ENCODE peak calls at places on chromosomes 13 and 19, in nine cellular contexts. Y is heart right ventricle, R is mucosa of descending colon, P is cardiac muscle cell, B is MM.1S, X is fibroblast of lung, S is astrocyte of the cerebellum, A is astrocyte of the spinal cord, W is retinal pigment epithelial cell. C is an unnamed sample.

GRCh38 chr19:18290250-18291018 is 9.0 kb upstream of the JUND start:
- DNase-seq in Y (no peak), R (peak; percentile 65), P (no peak), B (no peak), X (no peak), S (no peak), A (no peak), W (no peak), C (no peak)

GRCh38 chr13:19759669-19760068 is 23.1 kb downstream of the PSPC1 start:
- DNase-seq in Y (no peak), R (no peak), P (no peak), B (no peak), X (no peak), S (no peak), A (no peak), W (no peak), C (peak; percentile 19)

GRCh38 chr13:105142556-105142955 is 1392.9 kb downstream of the EFNB2 start:
- DNase-seq in Y (no peak), R (no peak), P (no peak), B (no peak), X (no peak), S (no peak), A (no peak), W (no peak), C (no peak)

GRCh38 chr19:18339703-18340102 is 695 bp upstream of the PGPEP1 start:
- DNase-seq in Y (no peak), R (no peak), P (no peak), B (peak; percentile 43), X (no peak), S (no peak), A (no peak), W (no peak), C (peak; percentile 10)

GRCh38 chr19:45754323-45754722 is 14.7 kb downstream of the SIX5 start:
- DNase-seq in Y (no peak), R (no peak), P (no peak), B (no peak), X (no peak), S (no peak), A (no peak), W (no peak), C (no peak)

GRCh38 chr13:49683489-49683888 is 7.8 kb downstream of the EBPL start:
- DNase-seq in Y (no peak), R (no peak), P (no peak), B (no peak), X (no peak), S (no peak), A (no peak), W (no peak), C (no peak)

GRCh38 chr19:49243129-49243528 is 81.9 kb downstream of the SLC6A16 start:
- DNase-seq in Y (no peak), R (no peak), P (no peak), B (no peak), X (no peak), S (no peak), A (no peak), W (no peak), C (no peak)

GRCh38 chr19:19201697-19202630 is 1.2 kb downstream of the NR2C2AP start:
- DNase-seq in Y (no peak), R (peak; percentile 13), P (no peak), B (no peak), X (no peak), S (no peak), A (no peak), W (no peak), C (no peak)

GRCh38 chr13:75279834-75280369 is 202.1 kb downstream of the TBC1D4 start:
- DNase-seq in Y (no peak), R (peak; percentile 35), P (no peak), B (no peak), X (no peak), S (no peak), A (no peak), W (no peak), C (no peak)

GRCh38 chr19:45952691-45953505 is 20.8 kb downstream of the NOVA2 start:
- DNase-seq in Y (peak; percentile 62), R (peak; percentile 57), P (peak; percentile 92), B (peak; percentile 17), X (peak; percentile 51), S (peak; percentile 6), A (peak; percentile 22), W (no peak), C (no peak)

GRCh38 chr19:48190288-48191284 is 20.1 kb downstream of the ZSWIM9 start:
- DNase-seq in Y (no peak), R (peak; percentile 17), P (peak; percentile 17), B (no peak), X (peak; percentile 56), S (peak; percentile 91), A (peak; percentile 88), W (no peak), C (no peak)

DNA sequence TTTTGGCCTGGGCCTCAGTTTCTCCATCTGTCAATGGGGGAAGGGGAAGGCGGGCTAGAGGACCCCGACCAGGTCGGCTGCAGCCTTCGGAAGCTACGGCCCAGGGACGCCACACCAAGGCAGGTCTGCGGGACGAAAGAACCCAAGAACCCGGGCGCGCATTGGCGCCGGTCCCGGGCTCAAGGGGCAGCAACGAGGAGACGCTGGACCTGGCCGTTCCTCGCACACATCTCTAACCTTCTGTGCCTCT is 739 bp upstream of the ILF3 start:
- DNase-seq in Y (no peak), R (no peak), P (no peak), B (no peak), X (no peak), S (no peak), A (no peak), W (no peak), C (no peak)
- TF ChIP-seq CTCF in Y (no peak), R (peak; percentile 6), P (no peak), B (no peak), X (no peak), S (no peak), A (no peak), W (no peak), C (no peak)

GRCh38 chr13:113397606-113398425 is 33.9 kb upstream of the GRTP1 start:
- DNase-seq in Y (no peak), R (no peak), P (peak; percentile 42), B (peak; percentile 36), X (no peak), S (no peak), A (no peak), W (no peak), C (no peak)
- TF ChIP-seq CTCF in Y (no peak), R (no peak), P (no peak), B (no peak), X (no peak), S (no peak), A (no peak), W (no peak), C (no peak)

GRCh38 chr19:40742477-40742876 is 7.8 kb downstream of the ACTMAP start:
- DNase-seq in Y (no peak), R (no peak), P (no peak), B (no peak), X (no peak), S (no peak), A (no peak), W (no peak), C (no peak)

GRCh38 chr19:40743926-40744325 is 6.4 kb downstream of the ACTMAP start:
- DNase-seq in Y (no peak), R (no peak), P (no peak), B (no peak), X (no peak), S (no peak), A (no peak), W (no peak), C (no peak)

GRCh38 chr19:40747536-40747935 is 2.7 kb downstream of the ACTMAP start:
- DNase-seq in Y (no peak), R (no peak), P (no peak), B (no peak), X (no peak), S (no peak), A (no peak), W (no peak), C (no peak)

GRCh38 chr19:40745402-40745780 is 4.9 kb downstream of the ACTMAP start:
- DNase-seq in Y (no peak), R (no peak), P (no peak), B (no peak), X (peak; percentile 61), S (no peak), A (peak; percentile 51), W (no peak), C (no peak)

DNA sequence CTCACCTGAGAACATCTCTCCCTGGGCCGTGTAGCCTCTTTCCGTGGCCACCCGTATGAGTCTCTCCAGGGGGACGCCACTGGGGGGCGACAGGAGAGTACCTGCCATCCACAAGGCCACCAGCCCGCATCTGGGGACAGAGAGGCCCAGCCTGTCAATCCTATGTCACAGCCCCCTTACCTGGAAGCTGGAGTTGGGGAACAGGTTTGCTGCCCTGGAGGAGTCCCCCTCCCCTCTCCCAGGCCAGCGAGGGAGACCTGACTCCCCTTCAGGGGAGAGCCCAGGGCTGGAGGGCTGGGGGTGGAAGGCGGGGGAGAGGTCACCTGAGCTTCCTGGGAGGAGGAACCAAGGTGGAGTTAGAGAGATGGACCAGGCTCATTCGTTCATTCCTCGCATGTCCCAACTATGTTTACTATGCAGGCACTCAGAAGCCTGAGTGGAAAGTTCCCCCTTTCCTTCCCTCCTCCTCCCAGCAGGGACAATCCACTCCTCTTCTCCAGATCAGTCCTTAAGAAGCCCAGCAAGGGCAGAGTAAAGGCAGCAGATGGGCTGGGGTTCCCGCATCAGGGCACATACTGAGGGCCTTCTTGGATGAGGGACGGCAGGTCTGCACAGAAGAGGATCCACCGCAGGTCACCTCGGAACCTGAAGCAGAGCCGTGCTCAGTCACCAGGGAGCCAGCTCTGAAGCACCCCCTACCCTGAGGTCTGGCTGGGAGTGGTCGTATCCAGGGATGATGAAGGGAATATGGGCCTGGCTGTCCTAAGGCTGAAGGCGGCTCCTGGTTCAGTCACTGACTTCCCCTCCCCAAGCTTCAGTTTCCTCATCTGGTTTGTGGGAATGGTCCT is 5.5 kb downstream of the ACTMAP start:
- DNase-seq in Y (no peak), R (no peak), P (peak; percentile 14), B (no peak), X (no peak), S (no peak), A (no peak), W (no peak), C (no peak)
- TF ChIP-seq CTCF in Y (peak; percentile 17), R (no peak), P (no peak), B (no peak), X (no peak), S (no peak), A (no peak), W (peak; percentile 12), C (peak; percentile 29)

GRCh38 chr13:62524498-62524897 is 1108.8 kb upstream of the PCDH20 start:
- DNase-seq in Y (no peak), R (no peak), P (no peak), B (no peak), X (no peak), S (no peak), A (no peak), W (no peak), C (no peak)

GRCh38 chr13:62524061-62524460 is 1108.4 kb upstream of the PCDH20 start:
- DNase-seq in Y (no peak), R (no peak), P (no peak), B (no peak), X (no peak), S (no peak), A (no peak), W (no peak), C (no peak)

DNA sequence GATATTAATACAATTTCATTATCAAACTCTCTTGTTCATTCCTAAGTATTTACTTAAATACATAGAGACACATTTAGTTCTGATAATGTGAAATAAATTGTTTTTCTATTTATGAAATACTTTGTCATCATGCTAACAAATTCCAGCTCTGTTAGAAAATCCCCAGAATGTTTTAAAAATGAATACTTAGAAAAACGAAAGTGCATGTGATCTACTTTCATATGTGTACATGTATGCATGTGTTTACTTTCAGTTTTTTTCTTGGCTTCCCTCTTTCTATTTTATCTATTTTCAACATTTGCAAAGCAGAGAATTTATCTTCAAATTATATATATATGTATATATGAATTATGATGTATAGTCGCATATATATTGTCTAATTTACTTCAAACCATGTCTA is 1110.0 kb upstream of the PCDH20 start:
- DNase-seq in Y (no peak), R (no peak), P (no peak), B (no peak), X (no peak), S (no peak), A (no peak), W (no peak), C (no peak)
- TF ChIP-seq CTCF in Y (no peak), R (no peak), P (no peak), B (no peak), X (no peak), S (no peak), A (no peak), W (no peak), C (no peak)

C was measured in HFFc6.